ENCODE peak calls at places on chromosomes 13 and 19, in four cellular contexts. N is astrocyte, Q is IMR-90, V is A549. I is an unnamed sample.
A peak's percentile ranks its signal among the peaks of the same experiment; 100 is the strongest.

GRCh38 chr13:109162248-109163051 is 533.0 kb downstream of the MYO16 start:
- DNase-seq in N (no peak), Q (no peak), V (no peak), I (no peak)

GRCh38 chr13:98422046-98422445 is 154.9 kb downstream of the STK24 start:
- DNase-seq in N (no peak), Q (no peak), V (no peak), I (no peak)

GRCh38 chr13:106602178-106602577 is 34.2 kb upstream of the ARGLU1 start:
- DNase-seq in N (no peak), Q (no peak), V (no peak), I (no peak)

GRCh38 chr13:26480246-26480855 is 77.1 kb upstream of the WASF3 start:
- DNase-seq in N (peak; percentile 34), Q (peak; percentile 55), V (peak; percentile 19), I (peak; percentile 59)

GRCh38 chr13:82010780-82011179 is 1669.9 kb upstream of the SPRY2 start:
- DNase-seq in N (no peak), Q (no peak), V (no peak), I (peak; percentile 1)

GRCh38 chr19:38003427-38004099 is 96.6 kb downstream of the SIPA1L3 start:
- DNase-seq in N (peak; percentile 88), Q (peak; percentile 92), V (no peak), I (peak; percentile 82)

GRCh38 chr19:52941941-52942370 is 18.7 kb upstream of the ZNF888 start:
- DNase-seq in N (no peak), Q (peak; percentile 20), V (no peak), I (peak; percentile 23)

GRCh38 chr13:36674337-36675212 is 755 bp downstream of the SERTM1 start:
- DNase-seq in N (no peak), Q (no peak), V (no peak), I (no peak)

GRCh38 chr19:55549500-55550320 is 4.4 kb upstream of the SBK3 start:
- DNase-seq in N (peak; percentile 93), Q (peak; percentile 93), V (peak; percentile 88), I (peak; percentile 92)

GRCh38 chr19:3361384-3362216 is 4.8 kb upstream of the NFIC start:
- DNase-seq in N (no peak), Q (no peak), V (no peak), I (no peak)

GRCh38 chr19:4554717-4555116 is 4.8 kb downstream of the SEMA6B start:
- DNase-seq in N (no peak), Q (no peak), V (no peak), I (no peak)

GRCh38 chr19:4555657-4556561 is 3.6 kb downstream of the SEMA6B start:
- DNase-seq in N (no peak), Q (no peak), V (peak; percentile 68), I (no peak)

GRCh38 chr19:4557186-4557970 is 2.1 kb downstream of the SEMA6B start:
- DNase-seq in N (no peak), Q (no peak), V (no peak), I (no peak)

GRCh38 chr19:4557971-4558941 is 1.2 kb downstream of the SEMA6B start:
- DNase-seq in N (no peak), Q (no peak), V (no peak), I (no peak)

GRCh38 chr19:4556574-4557185 is 2.8 kb downstream of the SEMA6B start:
- DNase-seq in N (no peak), Q (no peak), V (peak; percentile 82), I (no peak)
- H3K4me2 ChIP-seq in N (no peak overlapping the region), Q (no peak overlapping the region), V (peak overlapping the region; percentile 58), I (no peak overlapping the region)

DNA sequence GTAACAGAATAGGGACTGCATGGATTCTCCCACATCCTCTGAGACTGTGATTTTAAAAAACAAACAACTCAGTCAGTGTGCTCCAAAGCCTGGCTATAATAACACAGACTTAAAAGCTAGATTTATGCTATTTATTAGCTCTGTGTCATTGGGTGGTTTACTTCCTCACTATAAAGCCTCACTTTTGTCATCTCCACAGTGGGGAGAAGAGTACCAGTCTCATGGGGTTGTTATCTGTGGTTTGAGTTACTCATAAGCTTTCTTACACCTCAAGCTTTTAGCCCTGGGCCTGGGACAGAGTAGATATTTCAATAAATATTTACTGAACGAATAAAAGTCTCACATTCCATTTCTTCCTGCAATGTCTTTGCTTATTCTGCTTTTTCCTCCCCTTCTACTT is 5.3 kb downstream of the RNASEH2B start:
- DNase-seq in N (peak; percentile 48), Q (peak; percentile 52), V (no peak), I (peak; percentile 59)
- H3K4me2 ChIP-seq in N (peak overlapping the region; percentile 63), Q (peak overlapping the region; percentile 17), V (no peak overlapping the region), I (peak overlapping the region; percentile 60)

DNA sequence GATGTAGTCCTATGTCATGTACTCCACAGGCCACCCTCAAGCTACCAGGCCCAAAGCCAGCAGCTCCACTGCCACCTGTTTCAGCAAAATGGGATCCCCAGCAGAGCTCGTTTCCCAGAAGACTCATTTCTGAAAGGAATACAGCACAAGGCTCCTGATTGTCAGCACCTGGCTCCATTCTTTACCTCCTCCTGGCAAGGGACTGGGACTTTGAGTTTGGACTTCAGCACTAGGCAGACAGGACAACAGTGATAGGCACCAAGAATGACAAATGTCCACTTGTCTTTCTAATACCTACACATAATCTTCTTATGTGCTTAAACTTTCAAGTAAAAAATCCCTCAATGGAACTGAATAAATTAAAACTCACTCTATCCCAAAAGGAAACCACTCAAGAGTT is 150.4 kb upstream of the RXFP2 start:
- DNase-seq in N (no peak), Q (no peak), V (no peak), I (no peak)
- H3K4me2 ChIP-seq in N (no peak overlapping the region), Q (no peak overlapping the region), V (no peak overlapping the region), I (no peak overlapping the region)

DNA sequence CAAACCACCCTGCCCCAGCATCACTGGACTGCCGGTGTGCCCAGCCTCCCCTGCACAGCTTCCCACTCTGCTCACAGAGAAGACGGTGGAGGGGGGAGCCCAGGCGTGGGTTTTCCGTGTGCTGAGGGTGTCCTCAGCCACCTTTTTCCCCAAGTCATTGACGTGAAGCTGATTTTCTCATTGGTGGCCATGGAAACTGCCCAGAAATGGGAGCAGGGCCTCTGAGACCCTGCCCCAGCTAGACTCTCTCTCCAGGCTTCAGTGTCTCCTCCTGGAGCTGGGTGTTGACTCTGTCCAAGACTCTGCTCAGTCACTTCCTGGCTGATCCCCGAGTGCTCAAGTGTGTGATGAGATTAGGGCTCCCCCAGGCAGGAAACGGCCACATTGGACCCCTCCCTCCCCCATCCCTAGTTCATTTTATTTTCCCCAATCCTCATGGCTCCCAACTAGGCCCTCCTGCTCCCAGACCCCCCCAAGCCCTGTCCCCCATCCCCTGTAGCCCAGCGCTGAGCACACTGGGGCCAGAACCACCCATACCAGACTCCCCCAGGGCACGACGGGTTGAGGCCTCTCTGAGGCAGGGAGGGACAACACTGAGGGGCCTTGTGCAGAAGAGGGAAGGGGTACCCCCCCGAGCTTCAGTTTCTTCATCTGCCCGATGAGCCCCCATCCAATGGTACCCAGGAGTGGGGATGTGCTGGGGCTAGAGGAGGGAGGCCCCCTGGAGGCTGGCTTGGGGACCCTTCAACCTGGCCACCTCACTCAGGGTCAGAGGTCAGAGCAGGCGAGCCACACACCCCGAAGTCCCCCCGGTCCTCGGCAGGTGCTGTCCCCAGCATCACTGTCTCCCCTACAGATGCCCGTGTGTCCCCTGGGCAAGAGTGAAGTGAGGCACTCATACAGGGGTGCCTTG is 1.2 kb upstream of the F2RL3 start:
- DNase-seq in N (no peak), Q (no peak), V (no peak), I (no peak)
- H3K4me2 ChIP-seq in N (no peak overlapping the region), Q (no peak overlapping the region), V (no peak overlapping the region), I (no peak overlapping the region)

GRCh38 chr19:11025006-11025405 is 64.2 kb downstream of the SMARCA4 start:
- DNase-seq in N (no peak), Q (no peak), V (no peak), I (no peak)

GRCh38 chr19:11025445-11025844 is 63.8 kb upstream of the LDLR start:
- DNase-seq in N (no peak), Q (no peak), V (no peak), I (no peak)

GRCh38 chr19:11023016-11023415 is 62.2 kb downstream of the SMARCA4 start:
- DNase-seq in N (no peak), Q (no peak), V (no peak), I (no peak)

GRCh38 chr19:11024259-11024658 is 63.4 kb downstream of the SMARCA4 start:
- DNase-seq in N (no peak), Q (no peak), V (no peak), I (no peak)

GRCh38 chr19:11023635-11024168 is 62.9 kb downstream of the SMARCA4 start:
- DNase-seq in N (no peak), Q (no peak), V (no peak), I (no peak)
- H3K4me2 ChIP-seq in N (no peak overlapping the region), Q (no peak overlapping the region), V (no peak overlapping the region), I (no peak overlapping the region)